ENCODE peak calls at places on chromosomes 7 and 10, in nine cellular contexts. R is GM03348, S is activated T-cell treated with anti-CD3 and anti-CD28 coated beads for 1 hour, K is EL, H is iris pigment epithelial cell, O is neuronal stem cell, B is germinal center, P is occipital lobe, D is cardiac muscle cell. G is an unnamed sample.

GRCh38 chr10:69911571-69912528 is 110.1 kb downstream of the COL13A1 start:
- DNase-seq in R (peak; percentile 56), S (no peak), K (no peak), H (no peak), O (no peak), B (no peak), P (peak; percentile 10), D (no peak), G (no peak)

GRCh38 chr10:107553470-107553869 is 389.0 kb upstream of the SORCS1 start:
- DNase-seq in R (peak; percentile 34), S (no peak), K (peak; percentile 71), H (peak; percentile 72), O (no peak), B (no peak), P (no peak), D (no peak), G (no peak)

GRCh38 chr10:113820507-113820906 is 33.4 kb downstream of the DCLRE1A start:
- DNase-seq in R (no peak), S (no peak), K (peak; percentile 2), H (no peak), O (no peak), B (no peak), P (no peak), D (peak; percentile 63), G (no peak)

GRCh38 chr10:9615179-9615578 is 1402.5 kb upstream of the CELF2 start:
- DNase-seq in R (no peak), S (no peak), K (peak; percentile 40), H (peak; percentile 81), O (no peak), B (no peak), P (no peak), D (no peak), G (no peak)

GRCh38 chr10:76352300-76352699 is 920.9 kb downstream of the LRMDA start:
- DNase-seq in R (peak; percentile 37), S (no peak), K (peak; percentile 96), H (peak; percentile 94), O (no peak), B (no peak), P (no peak), D (no peak), G (no peak)

GRCh38 chr7:87599336-87599735 is 1.3 kb downstream of the ABCB1 start:
- DNase-seq in R (no peak), S (peak; percentile 2), K (no peak), H (peak; percentile 51), O (no peak), B (peak; percentile 34), P (no peak), D (no peak), G (peak; percentile 70)

GRCh38 chr10:51800121-51800520 is 100.7 kb upstream of the CSTF2T start:
- DNase-seq in R (no peak), S (no peak), K (no peak), H (no peak), O (no peak), B (no peak), P (no peak), D (no peak), G (no peak)

GRCh38 chr10:24603333-24603732 is 120.4 kb downstream of the ARHGAP21 start:
- DNase-seq in R (peak; percentile 52), S (no peak), K (peak; percentile 65), H (peak; percentile 75), O (no peak), B (no peak), P (no peak), D (no peak), G (no peak)

GRCh38 chr7:91913612-91914011 is 27.1 kb upstream of the AKAP9 start:
- DNase-seq in R (peak; percentile 69), S (no peak), K (peak; percentile 78), H (peak; percentile 67), O (no peak), B (no peak), P (no peak), D (no peak), G (no peak)

GRCh38 chr10:23197416-23197861 is 5.3 kb downstream of the PTF1A start:
- DNase-seq in R (no peak), S (no peak), K (no peak), H (no peak), O (no peak), B (no peak), P (no peak), D (no peak), G (no peak)